ENCODE peak calls at places on chromosome 14, in five cellular contexts. One of them, this sample, is unnamed. For H3K36me3, the result is how much of the 10 kb centered on the place peaks cover.

GRCh38 chr14:99174081-99174851 is 97.7 kb downstream of the BCL11B start:
- DNase-seq in kidney: peak
- DNase-seq in uterus: no peak
- DNase-seq in HepG2: no peak
- DNase-seq in aorta: no peak
- DNase-seq in this sample: no peak

GRCh38 chr14:72907327-72907826 is 13.5 kb upstream of the DPF3 start:
- DNase-seq in kidney: no peak
- DNase-seq in HepG2: no peak
- DNase-seq in uterus: no peak
- DNase-seq in aorta: no peak
- DNase-seq in this sample: no peak

GRCh38 chr14:58805605-58806358 is 168.0 kb downstream of the DACT1 start:
- DNase-seq in uterus: no peak
- DNase-seq in HepG2: no peak
- DNase-seq in kidney: no peak
- DNase-seq in aorta: no peak
- DNase-seq in this sample: no peak

GRCh38 chr14:75523771-75524171 is 1.5 kb downstream of the BATF start:
- DNase-seq in aorta: no peak
- DNase-seq in uterus: no peak
- DNase-seq in kidney: no peak
- DNase-seq in HepG2: no peak
- DNase-seq in this sample: no peak

GRCh38 chr14:63852271-63852816 is 460 bp upstream of the SYNE2 start:
- DNase-seq in aorta: no peak
- DNase-seq in kidney: no peak
- DNase-seq in uterus: no peak
- DNase-seq in HepG2: no peak
- DNase-seq in this sample: peak

GRCh38 chr14:76810525-76810924 is 2.2 kb downstream of the ANGEL1 start:
- DNase-seq in kidney: no peak
- DNase-seq in aorta: no peak
- DNase-seq in uterus: no peak
- DNase-seq in HepG2: no peak
- DNase-seq in this sample: no peak

GRCh38 chr14:32049361-32050103 is 27.6 kb upstream of the ARHGAP5 start:
- DNase-seq in aorta: no peak
- DNase-seq in uterus: no peak
- DNase-seq in kidney: no peak
- DNase-seq in HepG2: no peak
- DNase-seq in this sample: no peak

GRCh38 chr14:53325176-53325806 is 172.2 kb upstream of the DDHD1 start:
- DNase-seq in HepG2: no peak
- DNase-seq in kidney: no peak
- DNase-seq in uterus: no peak
- DNase-seq in aorta: no peak
- DNase-seq in this sample: peak

GRCh38 chr14:50726372-50727107 is 58.4 kb upstream of the SAV1 start:
- DNase-seq in aorta: no peak
- DNase-seq in kidney: no peak
- DNase-seq in HepG2: no peak
- DNase-seq in uterus: no peak
- DNase-seq in this sample: peak

GRCh38 chr14:72315720-72316119 is 383.5 kb downstream of the RGS6 start:
- DNase-seq in kidney: no peak
- DNase-seq in uterus: no peak
- DNase-seq in HepG2: no peak
- DNase-seq in aorta: no peak
- DNase-seq in this sample: no peak

GRCh38 chr14:34059925-34060746 is 109.3 kb upstream of the EGLN3 start:
- DNase-seq in HepG2: peak
- DNase-seq in kidney: peak
- DNase-seq in uterus: peak
- DNase-seq in aorta: peak
- DNase-seq in this sample: peak

GRCh38 chr14:70660967-70661871 is 19.5 kb downstream of the TTC9 start:
- DNase-seq in kidney: no peak
- DNase-seq in HepG2: no peak
- DNase-seq in uterus: no peak
- DNase-seq in aorta: no peak
- DNase-seq in this sample: no peak

GRCh38 chr14:38721822-38722431 is 381.1 kb downstream of the SEC23A start:
- DNase-seq in aorta: peak
- DNase-seq in HepG2: peak
- DNase-seq in uterus: peak
- DNase-seq in kidney: no peak
- DNase-seq in this sample: peak

GRCh38 chr14:50871223-50871622 is 630 bp upstream of the ABHD12B start:
- DNase-seq in uterus: no peak
- DNase-seq in aorta: no peak
- DNase-seq in kidney: no peak
- DNase-seq in HepG2: no peak
- DNase-seq in this sample: no peak

GRCh38 chr14:96727076-96727475 is 70.1 kb upstream of the VRK1 start:
- DNase-seq in aorta: no peak
- DNase-seq in kidney: no peak
- DNase-seq in HepG2: no peak
- DNase-seq in uterus: no peak
- DNase-seq in this sample: no peak

GRCh38 chr14:33563492-33563891 is 387.4 kb downstream of the EGLN3 start:
- DNase-seq in uterus: no peak
- DNase-seq in aorta: no peak
- DNase-seq in HepG2: no peak
- DNase-seq in kidney: no peak
- DNase-seq in this sample: no peak

GRCh38 chr14:80850197-80850814 is 91.2 kb downstream of the CEP128 start:
- DNase-seq in kidney: no peak
- DNase-seq in uterus: no peak
- DNase-seq in HepG2: peak
- DNase-seq in aorta: no peak
- DNase-seq in this sample: peak

GRCh38 chr14:37060496-37061260 is 111.7 kb downstream of the SLC25A21 start:
- DNase-seq in HepG2: no peak
- DNase-seq in uterus: no peak
- DNase-seq in aorta: no peak
- DNase-seq in kidney: no peak
- DNase-seq in this sample: no peak

GRCh38 chr14:89406941-89407340 is 10.1 kb downstream of the FOXN3 start:
- DNase-seq in kidney: no peak
- DNase-seq in uterus: no peak
- DNase-seq in HepG2: no peak
- DNase-seq in aorta: no peak
- DNase-seq in this sample: no peak

GRCh38 chr14:23610090-23610814 is 25.9 kb upstream of the DHRS2 start:
- DNase-seq in HepG2: peak
- DNase-seq in aorta: no peak
- DNase-seq in kidney: no peak
- DNase-seq in uterus: no peak
- DNase-seq in this sample: no peak

GRCh38 chr14:64159588-64159987 is 134.6 kb downstream of the ESR2 start:
- DNase-seq in kidney: no peak
- DNase-seq in aorta: no peak
- DNase-seq in uterus: no peak
- DNase-seq in HepG2: no peak
- DNase-seq in this sample: peak

GRCh38 chr14:95540236-95540635 is 5.4 kb downstream of the GLRX5 start:
- DNase-seq in aorta: no peak
- DNase-seq in kidney: no peak
- DNase-seq in uterus: no peak
- DNase-seq in HepG2: no peak
- DNase-seq in this sample: no peak

GRCh38 chr14:38469156-38469555 is 213.3 kb upstream of the CLEC14A start:
- DNase-seq in aorta: no peak
- DNase-seq in HepG2: no peak
- DNase-seq in uterus: no peak
- DNase-seq in kidney: no peak
- DNase-seq in this sample: no peak

GRCh38 chr14:55951366-55952206 is 166.6 kb upstream of the PELI2 start:
- DNase-seq in HepG2: no peak
- DNase-seq in aorta: no peak
- DNase-seq in uterus: no peak
- DNase-seq in kidney: no peak
- DNase-seq in this sample: no peak

GRCh38 chr14:70648374-70648773 is 6.7 kb downstream of the TTC9 start:
- DNase-seq in HepG2: no peak
- DNase-seq in kidney: no peak
- DNase-seq in aorta: no peak
- DNase-seq in uterus: no peak
- DNase-seq in this sample: no peak

GRCh38 chr14:36884049-36884448 is 222.4 kb downstream of the PAX9 start:
- DNase-seq in aorta: no peak
- DNase-seq in HepG2: no peak
- DNase-seq in kidney: no peak
- DNase-seq in uterus: no peak
- DNase-seq in this sample: no peak

GRCh38 chr14:105602243-105602750 is 75.9 kb downstream of the TMEM121 start:
- DNase-seq in HepG2: no peak
- DNase-seq in uterus: no peak
- DNase-seq in kidney: no peak
- DNase-seq in aorta: peak
- DNase-seq in this sample: no peak

GRCh38 chr14:104967414-104968152 is 10.6 kb downstream of the AHNAK2 start:
- DNase-seq in aorta: peak
- DNase-seq in kidney: peak
- DNase-seq in uterus: peak
- DNase-seq in HepG2: no peak
- DNase-seq in this sample: peak

GRCh38 chr14:50997712-50998111 is 53.4 kb upstream of the PYGL start:
- DNase-seq in HepG2: peak
- DNase-seq in kidney: no peak
- DNase-seq in aorta: no peak
- DNase-seq in uterus: no peak
- DNase-seq in this sample: no peak

GRCh38 chr14:92680781-92681650 is 67.4 kb downstream of the LGMN start:
- DNase-seq in uterus: peak
- DNase-seq in kidney: peak
- DNase-seq in aorta: peak
- DNase-seq in HepG2: peak
- DNase-seq in this sample: peak

GRCh38 chr14:26132061-26132460 is 465.8 kb downstream of the NOVA1 start:
- DNase-seq in aorta: no peak
- DNase-seq in HepG2: no peak
- DNase-seq in uterus: no peak
- DNase-seq in kidney: no peak
- DNase-seq in this sample: peak

GRCh38 chr14:61267336-61267735 is 13.8 kb downstream of the TMEM30B start:
- DNase-seq in kidney: no peak
- DNase-seq in aorta: no peak
- DNase-seq in HepG2: no peak
- DNase-seq in uterus: no peak
- DNase-seq in this sample: no peak

GRCh38 chr14:61271552-61271951 is 9.6 kb downstream of the TMEM30B start:
- DNase-seq in kidney: no peak
- DNase-seq in aorta: no peak
- DNase-seq in uterus: no peak
- DNase-seq in HepG2: no peak
- DNase-seq in this sample: no peak

GRCh38 chr14:61270714-61271113 is 10.4 kb downstream of the TMEM30B start:
- DNase-seq in uterus: no peak
- DNase-seq in aorta: no peak
- DNase-seq in HepG2: no peak
- DNase-seq in kidney: no peak
- DNase-seq in this sample: no peak

GRCh38 chr14:61268797-61269196 is 12.3 kb downstream of the TMEM30B start:
- DNase-seq in uterus: no peak
- DNase-seq in HepG2: no peak
- DNase-seq in kidney: no peak
- DNase-seq in aorta: no peak
- DNase-seq in this sample: no peak

GRCh38 chr14:61269321-61270083 is 11.6 kb downstream of the TMEM30B start:
- DNase-seq in kidney: peak
- DNase-seq in HepG2: peak
- DNase-seq in aorta: peak
- DNase-seq in uterus: peak
- DNase-seq in this sample: peak
- H3K27ac ChIP-seq in kidney: no peak
- H3K27ac ChIP-seq in HepG2: no peak
- H3K27ac ChIP-seq in aorta: no peak
- H3K27ac ChIP-seq in uterus: no peak
- H3K27ac ChIP-seq in this sample: no peak

GRCh38 chr14:57519051-57519450 is 25.4 kb upstream of the CCDC198 start:
- DNase-seq in aorta: no peak
- DNase-seq in uterus: no peak
- DNase-seq in kidney: no peak
- DNase-seq in HepG2: peak
- DNase-seq in this sample: no peak
- H3K36me3 ChIP-seq in aorta: under half
- H3K36me3 ChIP-seq in uterus: under half
- H3K36me3 ChIP-seq in kidney: under half
- H3K36me3 ChIP-seq in HepG2: under half
- H3K36me3 ChIP-seq in this sample: under half

GRCh38 chr14:77912754-77913556 is 113.0 kb downstream of the ADCK1 start:
- DNase-seq in HepG2: no peak
- DNase-seq in uterus: no peak
- DNase-seq in kidney: no peak
- DNase-seq in aorta: no peak
- DNase-seq in this sample: no peak

GRCh38 chr14:77909911-77910310 is 110.0 kb downstream of the ADCK1 start:
- DNase-seq in uterus: no peak
- DNase-seq in kidney: no peak
- DNase-seq in aorta: no peak
- DNase-seq in HepG2: no peak
- DNase-seq in this sample: no peak

GRCh38 chr14:77906446-77906845 is 106.5 kb downstream of the ADCK1 start:
- DNase-seq in uterus: no peak
- DNase-seq in aorta: no peak
- DNase-seq in HepG2: no peak
- DNase-seq in kidney: no peak
- DNase-seq in this sample: no peak

GRCh38 chr14:77910506-77910905 is 110.6 kb downstream of the ADCK1 start:
- DNase-seq in aorta: no peak
- DNase-seq in kidney: no peak
- DNase-seq in HepG2: peak
- DNase-seq in uterus: no peak
- DNase-seq in this sample: no peak

DNA sequence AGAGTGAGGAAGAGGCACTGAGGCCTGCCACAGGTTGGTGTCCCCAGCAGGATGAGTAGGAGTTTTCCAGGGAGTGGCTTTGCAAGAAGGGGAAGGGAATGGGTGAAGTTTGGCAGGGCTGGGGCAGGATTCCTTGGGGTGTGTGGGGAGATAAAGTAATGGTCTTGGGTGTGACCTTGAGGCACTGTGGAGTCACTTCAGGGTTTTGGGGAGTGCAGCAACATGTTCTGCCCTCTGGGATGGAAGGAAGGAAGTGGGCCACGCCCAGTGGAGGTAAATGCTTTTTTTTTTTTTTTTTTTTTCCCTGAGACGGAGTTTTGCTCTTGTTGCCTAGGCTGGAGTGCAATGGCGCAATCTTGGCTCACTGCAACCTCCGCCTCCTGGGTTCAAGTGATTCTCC is 108.9 kb downstream of the ADCK1 start:
- DNase-seq in HepG2: no peak
- DNase-seq in aorta: no peak
- DNase-seq in uterus: no peak
- DNase-seq in kidney: no peak
- DNase-seq in this sample: no peak
- H3K27ac ChIP-seq in HepG2: no peak
- H3K27ac ChIP-seq in aorta: no peak
- H3K27ac ChIP-seq in uterus: no peak
- H3K27ac ChIP-seq in kidney: no peak
- H3K27ac ChIP-seq in this sample: no peak

GRCh38 chr14:102979406-102979805 is 56.9 kb downstream of the AMN start:
- DNase-seq in uterus: no peak
- DNase-seq in kidney: no peak
- DNase-seq in aorta: peak
- DNase-seq in HepG2: no peak
- DNase-seq in this sample: no peak
- H3K36me3 ChIP-seq in uterus: under half
- H3K36me3 ChIP-seq in kidney: under half
- H3K36me3 ChIP-seq in aorta: under half
- H3K36me3 ChIP-seq in HepG2: under half
- H3K36me3 ChIP-seq in this sample: under half